ENCODE peak calls at places on chromosomes 16 and 17, in four cellular contexts. A is activated CD4-positive, CD25-positive, alpha-beta regulatory T cell treated with anti-CD3 and anti-CD28 coated beads, Interleukin-2, amount 50 U/mL, for 16 hours; R is astrocyte of the hippocampus; W is GM23248. K is an unnamed sample.

GRCh38 chr16:17578921-17579876 is 108.4 kb upstream of the XYLT1 start:
- DNase-seq in A (peak; percentile 31), R (peak; percentile 89), W (peak; percentile 82), K (peak; percentile 65)

GRCh38 chr17:43367588-43368242 is 31.1 kb upstream of the ARL4D start:
- DNase-seq in A (no peak), R (peak; percentile 84), W (peak; percentile 93), K (no peak)

GRCh38 chr16:12646490-12647274 is 157.0 kb downstream of the CPPED1 start:
- DNase-seq in A (no peak), R (no peak), W (peak; percentile 38), K (no peak)

GRCh38 chr16:890716-891352 is 80.0 kb downstream of the LMF1 start:
- DNase-seq in A (no peak), R (no peak), W (no peak), K (no peak)

GRCh38 chr16:70455910-70456309 is 1.5 kb downstream of the FCSK start:
- DNase-seq in A (no peak), R (no peak), W (no peak), K (no peak)

GRCh38 chr16:57726433-57726947 is 9.1 kb upstream of the KATNB1 start:
- DNase-seq in A (no peak), R (no peak), W (no peak), K (no peak)

GRCh38 chr16:10916534-10916933 is 25.7 kb downstream of the DEXI start:
- DNase-seq in A (no peak), R (no peak), W (no peak), K (no peak)

GRCh38 chr17:69103557-69104233 is 38.0 kb downstream of the ABCA6 start:
- DNase-seq in A (no peak), R (no peak), W (no peak), K (no peak)

GRCh38 chr16:87854053-87854906 is 15.0 kb downstream of the SLC7A5 start:
- DNase-seq in A (no peak), R (no peak), W (no peak), K (no peak)

GRCh38 chr16:78509965-78510364 is 410.5 kb downstream of the WWOX start:
- DNase-seq in A (no peak), R (no peak), W (no peak), K (no peak)

GRCh38 chr16:27561216-27561615 is 11.3 kb downstream of the KATNIP start:
- DNase-seq in A (no peak), R (no peak), W (no peak), K (no peak)